ENCODE peak calls at places on chromosome 18, in eight cellular contexts. One of them, this sample, is unnamed.

GRCh38 chr18:75205760-75206109 is 3.2 kb downstream of the PTGR3 start:
- DNase-seq in activated gamma-delta T cell treated with Interleukin-2 at 50 U/mL for 16 hours: no peak
- DNase-seq in fibroblast of mammary gland: peak
- DNase-seq in HuH-7.5: no peak
- DNase-seq in NCI-H510A: no peak
- DNase-seq in mesenteric fat pad: no peak
- DNase-seq in hypothalamus: no peak
- DNase-seq in IMR-90: peak
- DNase-seq in this sample: no peak

GRCh38 chr18:37484893-37485834 is 80.4 kb downstream of the CELF4 start:
- DNase-seq in activated gamma-delta T cell treated with Interleukin-2 at 50 U/mL for 16 hours: no peak
- DNase-seq in fibroblast of mammary gland: peak
- DNase-seq in HuH-7.5: peak
- DNase-seq in NCI-H510A: peak
- DNase-seq in mesenteric fat pad: no peak
- DNase-seq in hypothalamus: peak
- DNase-seq in IMR-90: peak
- DNase-seq in this sample: no peak

GRCh38 chr18:10442551-10442971 is 11.9 kb upstream of the APCDD1 start:
- DNase-seq in activated gamma-delta T cell treated with Interleukin-2 at 50 U/mL for 16 hours: no peak
- DNase-seq in fibroblast of mammary gland: no peak
- DNase-seq in HuH-7.5: no peak
- DNase-seq in NCI-H510A: no peak
- DNase-seq in mesenteric fat pad: no peak
- DNase-seq in hypothalamus: peak
- DNase-seq in IMR-90: no peak
- DNase-seq in this sample: peak

GRCh38 chr18:79245517-79246001 is 150.2 kb upstream of the NFATC1 start:
- DNase-seq in activated gamma-delta T cell treated with Interleukin-2 at 50 U/mL for 16 hours: no peak
- DNase-seq in fibroblast of mammary gland: peak
- DNase-seq in HuH-7.5: no peak
- DNase-seq in NCI-H510A: no peak
- DNase-seq in mesenteric fat pad: no peak
- DNase-seq in hypothalamus: no peak
- DNase-seq in IMR-90: no peak
- DNase-seq in this sample: no peak

GRCh38 chr18:24436939-24437338 is 10.5 kb downstream of the IMPACT start:
- DNase-seq in activated gamma-delta T cell treated with Interleukin-2 at 50 U/mL for 16 hours: no peak
- DNase-seq in fibroblast of mammary gland: no peak
- DNase-seq in HuH-7.5: no peak
- DNase-seq in NCI-H510A: no peak
- DNase-seq in mesenteric fat pad: no peak
- DNase-seq in hypothalamus: no peak
- DNase-seq in IMR-90: no peak
- DNase-seq in this sample: no peak

GRCh38 chr18:21330122-21330701 is 88.2 kb downstream of the GREB1L start:
- DNase-seq in activated gamma-delta T cell treated with Interleukin-2 at 50 U/mL for 16 hours: no peak
- DNase-seq in fibroblast of mammary gland: peak
- DNase-seq in HuH-7.5: peak
- DNase-seq in NCI-H510A: no peak
- DNase-seq in mesenteric fat pad: no peak
- DNase-seq in hypothalamus: no peak
- DNase-seq in IMR-90: no peak
- DNase-seq in this sample: peak

GRCh38 chr18:48445540-48445939 is 36.4 kb upstream of the ZBTB7C start:
- DNase-seq in activated gamma-delta T cell treated with Interleukin-2 at 50 U/mL for 16 hours: peak
- DNase-seq in fibroblast of mammary gland: peak
- DNase-seq in HuH-7.5: peak
- DNase-seq in NCI-H510A: peak
- DNase-seq in mesenteric fat pad: no peak
- DNase-seq in hypothalamus: peak
- DNase-seq in IMR-90: peak
- DNase-seq in this sample: peak

GRCh38 chr18:63897072-63897471 is 9.6 kb downstream of the SERPINB2 start:
- DNase-seq in activated gamma-delta T cell treated with Interleukin-2 at 50 U/mL for 16 hours: no peak
- DNase-seq in fibroblast of mammary gland: peak
- DNase-seq in HuH-7.5: no peak
- DNase-seq in NCI-H510A: no peak
- DNase-seq in mesenteric fat pad: no peak
- DNase-seq in hypothalamus: no peak
- DNase-seq in IMR-90: no peak
- DNase-seq in this sample: no peak

GRCh38 chr18:9700261-9700796 is 7.8 kb upstream of the RAB31 start:
- DNase-seq in activated gamma-delta T cell treated with Interleukin-2 at 50 U/mL for 16 hours: no peak
- DNase-seq in fibroblast of mammary gland: no peak
- DNase-seq in HuH-7.5: no peak
- DNase-seq in NCI-H510A: no peak
- DNase-seq in mesenteric fat pad: peak
- DNase-seq in hypothalamus: no peak
- DNase-seq in IMR-90: peak
- DNase-seq in this sample: no peak

GRCh38 chr18:22698711-22699110 is 234.4 kb upstream of the RBBP8 start:
- DNase-seq in activated gamma-delta T cell treated with Interleukin-2 at 50 U/mL for 16 hours: no peak
- DNase-seq in fibroblast of mammary gland: no peak
- DNase-seq in HuH-7.5: no peak
- DNase-seq in NCI-H510A: no peak
- DNase-seq in mesenteric fat pad: no peak
- DNase-seq in hypothalamus: no peak
- DNase-seq in IMR-90: no peak
- DNase-seq in this sample: no peak

This sample was measured in pons.